ENCODE peak calls at places on chromosomes 12 and 14, in four cellular contexts. E is aorta; Q is stimulated activated CD8-positive, alpha-beta memory T cell treated with anti-CD3 and anti-CD28 coated beads, Interleukin-4, amount 100 ng/mL, for 1 hour; J is putamen. Y is an unnamed sample.

GRCh38 chr12:64895541-64895940 is 71.1 kb downstream of the TBC1D30 start:
- DNase-seq in E (no peak), Q (no peak), J (no peak), Y (no peak)

GRCh38 chr12:19893514-19893913 is 454.2 kb downstream of the AEBP2 start:
- DNase-seq in E (no peak), Q (no peak), J (no peak), Y (no peak)

GRCh38 chr12:83157604-83158003 is 470.9 kb downstream of the TMTC2 start:
- DNase-seq in J (no peak), E (no peak), Q (no peak), Y (no peak)

GRCh38 chr14:97634786-97635185 is 837.6 kb downstream of the VRK1 start:
- DNase-seq in J (peak; percentile 31), Q (no peak), E (no peak), Y (no peak)

GRCh38 chr12:102483466-102483865 is 3.1 kb upstream of the IGF1 start:
- DNase-seq in Q (no peak), E (no peak), J (no peak), Y (no peak)

GRCh38 chr12:51752490-51752889 is 96.0 kb downstream of the FIGNL2 start:
- DNase-seq in E (no peak), Q (no peak), J (peak; percentile 95), Y (peak; percentile 85)

GRCh38 chr12:59904874-59905521 is 309.2 kb downstream of the SLC16A7 start:
- DNase-seq in J (no peak), E (no peak), Q (no peak), Y (no peak)

GRCh38 chr14:103729496-103730448 is 14.2 kb downstream of the ZFYVE21 start:
- DNase-seq in Q (no peak), J (no peak), E (no peak), Y (no peak)

GRCh38 chr14:98953544-98954346 is 318.3 kb downstream of the BCL11B start:
- DNase-seq in E (peak; percentile 85), Q (no peak), J (no peak), Y (peak; percentile 89)

GRCh38 chr14:103512701-103513611 is 9.7 kb downstream of the CKB start:
- DNase-seq in Q (no peak), E (peak; percentile 92), J (peak; percentile 87), Y (peak; percentile 92)

GRCh38 chr12:42299392-42300308 is 26.2 kb downstream of the ZCRB1 start:
- DNase-seq in J (no peak), E (no peak), Q (no peak), Y (no peak)

GRCh38 chr14:61350427-61350826 is 29.0 kb downstream of the PRKCH start:
- DNase-seq in Q (no peak), J (no peak), E (no peak), Y (no peak)

GRCh38 chr12:110367209-110367864 is 36.2 kb downstream of the ANAPC7 start:
- DNase-seq in J (no peak), Q (no peak), E (peak; percentile 74), Y (peak; percentile 85)

GRCh38 chr14:98370352-98370751 is 901.6 kb downstream of the BCL11B start:
- DNase-seq in Q (no peak), J (no peak), E (no peak), Y (no peak)

GRCh38 chr12:26872623-26873022 is 39.6 kb upstream of the ITPR2 start:
- DNase-seq in Q (no peak), J (no peak), E (no peak), Y (no peak)

GRCh38 chr14:65594882-65595237 is 182.3 kb downstream of the FUT8 start:
- DNase-seq in Q (no peak), J (no peak), E (no peak), Y (no peak)

GRCh38 chr14:68628605-68629310 is 164.1 kb downstream of the ZFP36L1 start:
- DNase-seq in E (peak; percentile 38), Q (no peak), J (no peak), Y (no peak)

GRCh38 chr14:105448706-105449111 is 25.9 kb upstream of the CRIP2 start:
- DNase-seq in Q (peak; percentile 25), E (peak; percentile 94), J (peak; percentile 68), Y (peak; percentile 88)

GRCh38 chr12:109946505-109946904 is 46.4 kb downstream of the TCHP start:
- DNase-seq in Q (no peak), E (no peak), J (no peak), Y (no peak)

GRCh38 chr14:28954025-28954424 is 187.4 kb downstream of the FOXG1 start:
- DNase-seq in J (no peak), E (no peak), Q (no peak), Y (no peak)

GRCh38 chr14:91142214-91142668 is 28.4 kb downstream of the DGLUCY start:
- DNase-seq in Q (no peak), J (no peak), E (no peak), Y (no peak)

GRCh38 chr12:3438401-3438800 is 52.6 kb upstream of the PRMT8 start:
- DNase-seq in J (no peak), Q (no peak), E (no peak), Y (no peak)

GRCh38 chr12:50083301-50083700 is 1.8 kb upstream of the SMARCD1 start:
- DNase-seq in E (no peak), J (no peak), Q (no peak), Y (no peak)

GRCh38 chr14:104281768-104282301 is 143.4 kb downstream of the KIF26A start:
- DNase-seq in Q (no peak), J (no peak), E (peak; percentile 63), Y (no peak)

GRCh38 chr14:61558271-61558670 is 137.0 kb upstream of the HIF1A start:
- DNase-seq in J (no peak), E (no peak), Q (no peak), Y (no peak)

GRCh38 chr14:37593496-37594237 is 1.4 kb downstream of the FOXA1 start:
- DNase-seq in E (no peak), Q (no peak), J (no peak), Y (no peak)

GRCh38 chr14:95291859-95292542 is 27.7 kb downstream of the CLMN start:
- DNase-seq in J (peak; percentile 63), Q (no peak), E (peak; percentile 88), Y (peak; percentile 81)

GRCh38 chr14:77872971-77873370 is 73.1 kb downstream of the ADCK1 start:
- DNase-seq in Q (no peak), J (no peak), E (no peak), Y (peak; percentile 35)

GRCh38 chr12:95218164-95218851 is 701 bp downstream of the VEZT start:
- DNase-seq in E (no peak), J (peak; percentile 39), Q (peak; percentile 21), Y (no peak)

GRCh38 chr14:54877015-54877702 is 25.5 kb downstream of the GCH1 start:
- DNase-seq in J (no peak), Q (no peak), E (no peak), Y (no peak)

GRCh38 chr12:102629262-102629888 is 149.0 kb upstream of the IGF1 start:
- DNase-seq in E (no peak), J (no peak), Q (no peak), Y (no peak)

GRCh38 chr12:106136263-106136662 is 2.5 kb downstream of the NUAK1 start:
- DNase-seq in Q (peak; percentile 45), E (peak; percentile 97), J (peak; percentile 94), Y (peak; percentile 93)

GRCh38 chr14:100468557-100468956 is 118.7 kb downstream of the BEGAIN start:
- DNase-seq in J (no peak), E (no peak), Q (no peak), Y (no peak)

GRCh38 chr14:97412933-97413574 is 615.9 kb downstream of the VRK1 start:
- DNase-seq in Q (no peak), E (no peak), J (no peak), Y (no peak)

GRCh38 chr14:101757839-101758211 is 3.7 kb upstream of the PPP2R5C start:
- DNase-seq in Q (no peak), E (no peak), J (no peak), Y (no peak)

GRCh38 chr12:52634266-52635056 is 16.1 kb upstream of the KRT73 start:
- DNase-seq in Q (no peak), E (no peak), J (peak; percentile 68), Y (peak; percentile 90)

GRCh38 chr12:106138279-106138645 is 492 bp downstream of the NUAK1 start:
- DNase-seq in J (no peak), E (no peak), Q (no peak), Y (no peak)

GRCh38 chr14:81176224-81176623 is 44.5 kb downstream of the GTF2A1 start:
- DNase-seq in E (no peak), Q (no peak), J (no peak), Y (peak; percentile 68)

GRCh38 chr14:35378638-35379568 is 25.6 kb downstream of the NFKBIA start:
- DNase-seq in E (peak; percentile 70), Q (no peak), J (no peak), Y (no peak)

GRCh38 chr12:132523576-132524331 is 33.8 kb downstream of the FBRSL1 start:
- DNase-seq in E (peak; percentile 90), Q (peak; percentile 42), J (peak; percentile 67), Y (no peak)

Y was measured in sigmoid colon.